ENCODE peak calls at places on chromosomes 1 and 21, in five cellular contexts. B is iPS DF 6.9, E is glomerular endothelial cell, I is MCF 10A, G is bronchial epithelial cell. Q is an unnamed sample.

GRCh38 chr1:234589854-234590620 is 19.9 kb downstream of the IRF2BP2 start:
- DNase-seq in G (peak), E (no peak), I (peak), B (no peak), Q (no peak)

GRCh38 chr1:53543771-53544695 is 84.8 kb downstream of the DMRTB1 start:
- DNase-seq in B (no peak), G (no peak), I (no peak), E (no peak), Q (no peak)

GRCh38 chr1:17869826-17870225 is 114.7 kb downstream of the ACTL8 start:
- DNase-seq in E (no peak), B (no peak), I (no peak), G (no peak), Q (no peak)

GRCh38 chr1:32872189-32872898 is 1.6 kb upstream of the FNDC5 start:
- DNase-seq in E (no peak), G (no peak), B (peak), I (peak), Q (peak)

GRCh38 chr1:54052470-54052933 is 502 bp downstream of the TMEM59 start:
- DNase-seq in G (peak), B (no peak), I (peak), E (no peak), Q (peak)

GRCh38 chr1:54337928-54338327 is 68.3 kb downstream of the SSBP3 start:
- DNase-seq in E (no peak), I (no peak), B (no peak), G (peak), Q (no peak)

GRCh38 chr1:34858901-34859441 is 578 bp downstream of the SMIM12 start:
- DNase-seq in E (no peak), I (peak), B (no peak), G (peak), Q (peak)

GRCh38 chr1:223771469-223771813 is 59.1 kb downstream of the CAPN2 start:
- DNase-seq in I (no peak), G (no peak), E (no peak), B (no peak), Q (no peak)

GRCh38 chr1:246214708-246215504 is 292.2 kb downstream of the SMYD3 start:
- DNase-seq in E (peak), B (no peak), I (peak), G (peak), Q (no peak)

GRCh38 chr1:201329286-201329685 is 46.0 kb downstream of the PKP1 start:
- DNase-seq in I (peak), E (no peak), B (no peak), G (no peak), Q (no peak)

GRCh38 chr1:233635765-233636502 is 22.0 kb downstream of the KCNK1 start:
- DNase-seq in E (no peak), G (peak), B (no peak), I (peak), Q (peak)

GRCh38 chr1:91564888-91565700 is 64.4 kb downstream of the CDC7 start:
- DNase-seq in B (no peak), G (peak), E (no peak), I (no peak), Q (no peak)

GRCh38 chr21:43362306-43362927 is 64.5 kb downstream of the SIK1 start:
- DNase-seq in I (no peak), B (no peak), G (no peak), E (no peak), Q (no peak)

GRCh38 chr1:172089768-172090510 is 248.6 kb downstream of the DNM3 start:
- DNase-seq in E (peak), I (peak), G (peak), B (peak), Q (peak)

GRCh38 chr1:33349081-33349759 is 28.3 kb upstream of the A3GALT2 start:
- DNase-seq in B (no peak), I (no peak), G (no peak), E (no peak), Q (peak)

GRCh38 chr1:15394261-15394543 is 15.5 kb upstream of the EFHD2 start:
- DNase-seq in I (no peak), G (no peak), B (no peak), E (no peak), Q (no peak)

GRCh38 chr1:196115641-196116040 is 492.6 kb downstream of the KCNT2 start:
- DNase-seq in E (no peak), G (peak), B (no peak), I (peak), Q (no peak)

GRCh38 chr1:12464627-12465056 is 153.4 kb downstream of the DHRS3 start:
- DNase-seq in G (peak), B (no peak), E (no peak), I (peak), Q (no peak)

GRCh38 chr1:151292207-151293030 is 10.3 kb downstream of the ZNF687 start:
- DNase-seq in E (no peak), I (no peak), B (no peak), G (no peak), Q (no peak)

GRCh38 chr1:77539510-77540142 is 142.8 kb downstream of the ZZZ3 start:
- DNase-seq in G (no peak), I (peak), E (no peak), B (no peak), Q (no peak)

GRCh38 chr1:27011058-27011764 is 1.4 kb downstream of the TENT5B start:
- DNase-seq in B (peak), G (peak), I (peak), E (no peak), Q (peak)

GRCh38 chr1:87000460-87000859 is 86.0 kb downstream of the HS2ST1 start:
- DNase-seq in E (no peak), I (no peak), B (no peak), G (no peak), Q (no peak)

GRCh38 chr1:48889088-48889487 is 112.4 kb upstream of the BEND5 start:
- DNase-seq in I (no peak), B (no peak), E (no peak), G (no peak), Q (no peak)

GRCh38 chr1:21706151-21706835 is 37.1 kb upstream of the RAP1GAP start:
- DNase-seq in B (peak), E (no peak), G (no peak), I (peak), Q (no peak)

GRCh38 chr1:178238722-178239510 is 145.0 kb downstream of the RASAL2 start:
- DNase-seq in B (no peak), G (peak), I (peak), E (peak), Q (peak)

GRCh38 chr1:6521502-6521901 is 30.0 kb upstream of the PLEKHG5 start:
- DNase-seq in I (peak), G (peak), E (no peak), B (no peak), Q (no peak)

GRCh38 chr1:192913683-192914082 is 104.8 kb downstream of the RGS2 start:
- DNase-seq in G (peak), I (peak), B (no peak), E (no peak), Q (peak)

GRCh38 chr1:183632964-183633363 is 2.6 kb downstream of the ARPC5 start:
- DNase-seq in E (no peak), B (no peak), I (no peak), G (peak), Q (no peak)

GRCh38 chr1:230188826-230189225 is 121.8 kb downstream of the GALNT2 start:
- DNase-seq in B (no peak), G (no peak), I (no peak), E (no peak), Q (no peak)

GRCh38 chr1:79592707-79593106 is 586.2 kb upstream of the ADGRL4 start:
- DNase-seq in E (no peak), G (no peak), B (no peak), I (no peak), Q (no peak)

GRCh38 chr1:232524056-232524455 is 105.9 kb downstream of the SIPA1L2 start:
- DNase-seq in I (peak), G (peak), E (no peak), B (no peak), Q (no peak)

GRCh38 chr1:23566304-23566703 is 7.0 kb upstream of the ID3 start:
- DNase-seq in B (no peak), G (no peak), E (no peak), I (no peak), Q (no peak)

GRCh38 chr21:45976666-45977335 is 4.8 kb upstream of the COL6A1 start:
- DNase-seq in E (no peak), B (no peak), G (no peak), I (no peak), Q (no peak)

GRCh38 chr1:239816090-239816812 is 275.4 kb upstream of the FMN2 start:
- DNase-seq in B (peak), I (peak), G (peak), E (no peak), Q (peak)

Q was measured in Calu3.